ENCODE peak calls at places on chromosome 10, in ten cellular contexts. G is glutamatergic neuron; T is T-helper 9 cell; Z is lung; H is naive thymus-derived CD8-positive, alpha-beta T cell; Y is ELR; W is renal cortical epithelial cell; N is GM04503; V is stimulated activated CD8-positive, alpha-beta memory T cell treated with anti-CD3 and anti-CD28 coated beads, Interleukin-2, amount 100 ng/mL, for 48 hours; B is T-helper 22 cell. C is an unnamed sample.

GRCh38 chr10:131899695-131900349 is 986 bp upstream of the PPP2R2D start:
- DNase-seq in T (no peak), B (no peak), V (no peak), N (no peak), G (no peak), W (no peak), Z (no peak), Y (peak), H (no peak), C (no peak)

GRCh38 chr10:72719941-72720592 is 28.1 kb downstream of the MCU start:
- DNase-seq in Y (peak), T (no peak), G (no peak), V (no peak), B (no peak), N (no peak), W (peak), Z (no peak), H (no peak), C (no peak)

GRCh38 chr10:100006241-100006886 is 3.4 kb downstream of the DNMBP start:
- DNase-seq in B (no peak), Y (peak), W (peak), Z (no peak), T (no peak), H (no peak), N (peak), V (no peak), G (no peak), C (no peak)

GRCh38 chr10:85978566-85979358 is 387.8 kb downstream of the GRID1 start:
- DNase-seq in V (no peak), B (no peak), G (no peak), T (no peak), N (no peak), H (no peak), Z (peak), W (no peak), Y (no peak), C (no peak)

GRCh38 chr10:45408421-45409319 is 34.7 kb downstream of the ALOX5 start:
- DNase-seq in G (no peak), N (no peak), B (no peak), W (no peak), H (no peak), V (no peak), T (no peak), Y (no peak), Z (no peak), C (no peak)

GRCh38 chr10:24882047-24882698 is 70.2 kb downstream of the PRTFDC1 start:
- DNase-seq in B (peak), Y (no peak), T (peak), H (peak), Z (no peak), W (no peak), V (no peak), N (peak), G (no peak), C (no peak)

GRCh38 chr10:100631192-100631591 is 95.4 kb downstream of the HIF1AN start:
- DNase-seq in B (no peak), Y (no peak), H (no peak), T (no peak), N (no peak), W (no peak), Z (no peak), G (no peak), V (no peak), C (no peak)

GRCh38 chr10:95660283-95660682 is 3.8 kb upstream of the ALDH18A1 start:
- DNase-seq in Z (no peak), B (no peak), N (peak), G (no peak), H (no peak), V (no peak), W (peak), T (no peak), Y (peak), C (no peak)

GRCh38 chr10:82683989-82684388 is 809.0 kb downstream of the NRG3 start:
- DNase-seq in V (no peak), T (no peak), Z (no peak), N (no peak), H (no peak), W (no peak), B (no peak), Y (no peak), G (no peak), C (no peak)

GRCh38 chr10:7797582-7797981 is 9.6 kb downstream of the ATP5F1C start:
- DNase-seq in W (peak), Y (peak), Z (no peak), B (no peak), H (no peak), G (no peak), N (peak), V (no peak), T (no peak), C (no peak)

GRCh38 chr10:31129261-31129660 is 97.6 kb upstream of the ZNF438 start:
- DNase-seq in V (no peak), T (no peak), N (no peak), B (no peak), G (no peak), Y (peak), W (peak), Z (no peak), H (no peak), C (no peak)

GRCh38 chr10:122669045-122669444 is 30.6 kb downstream of the C10orf120 start:
- DNase-seq in W (no peak), H (no peak), V (no peak), T (no peak), G (no peak), N (no peak), Y (no peak), Z (no peak), B (no peak), C (no peak)

GRCh38 chr10:48523212-48523819 is 81.6 kb downstream of the ARHGAP22 start:
- DNase-seq in V (no peak), Z (peak), G (peak), W (peak), T (no peak), B (no peak), N (peak), H (no peak), Y (peak), C (no peak)

GRCh38 chr10:65194131-65194530 is 1672.9 kb downstream of the REEP3 start:
- DNase-seq in H (no peak), B (no peak), G (no peak), W (peak), V (no peak), T (no peak), N (no peak), Z (no peak), Y (no peak), C (no peak)

GRCh38 chr10:128468462-128468861 is 342.2 kb upstream of the MKI67 start:
- DNase-seq in G (no peak), W (no peak), Z (no peak), Y (no peak), N (no peak), H (no peak), V (no peak), T (no peak), B (no peak), C (no peak)

GRCh38 chr10:132836832-132837540 is 51.0 kb upstream of the NKX6-2 start:
- DNase-seq in W (no peak), Z (no peak), B (no peak), V (no peak), G (peak), Y (peak), N (no peak), T (peak), H (peak), C (no peak)

GRCh38 chr10:70541738-70542564 is 60.6 kb downstream of the PRF1 start:
- DNase-seq in Y (no peak), V (no peak), B (no peak), Z (no peak), N (no peak), W (no peak), T (no peak), H (no peak), G (no peak), C (no peak)

GRCh38 chr10:103921750-103922195 is 3.8 kb upstream of the STN1 start:
- DNase-seq in B (no peak), Z (no peak), H (peak), G (no peak), T (no peak), Y (peak), W (no peak), N (no peak), V (no peak), C (no peak)

GRCh38 chr10:57983226-57983870 is 284.3 kb downstream of the IPMK start:
- DNase-seq in N (no peak), G (no peak), Z (no peak), T (no peak), H (no peak), B (no peak), V (no peak), Y (peak), W (peak), C (no peak)

GRCh38 chr10:35306852-35307251 is 29.5 kb upstream of the CCNY start:
- DNase-seq in N (no peak), T (no peak), Z (peak), G (no peak), V (no peak), W (peak), B (no peak), H (no peak), Y (peak), C (no peak)

GRCh38 chr10:77082601-77083252 is 554.9 kb downstream of the KCNMA1 start:
- DNase-seq in N (no peak), V (no peak), H (no peak), Z (no peak), B (no peak), Y (no peak), T (no peak), W (no peak), G (no peak), C (no peak)

GRCh38 chr10:104617831-104618230 is 23.3 kb upstream of the SORCS3 start:
- DNase-seq in G (no peak), Y (peak), V (no peak), H (no peak), N (no peak), B (no peak), T (no peak), W (peak), Z (no peak), C (no peak)

GRCh38 chr10:106175760-106176377 is 988.6 kb downstream of the SORCS1 start:
- DNase-seq in B (no peak), G (no peak), T (no peak), Z (no peak), N (no peak), W (peak), H (no peak), Y (peak), V (no peak), C (no peak)

GRCh38 chr10:30188101-30188500 is 128.7 kb upstream of the JCAD start:
- DNase-seq in G (no peak), H (no peak), B (no peak), V (no peak), Z (no peak), T (no peak), Y (no peak), W (no peak), N (no peak), C (no peak)

GRCh38 chr10:118980135-118980865 is 49.2 kb upstream of the NANOS1 start:
- DNase-seq in N (no peak), W (no peak), G (no peak), H (no peak), Z (no peak), B (no peak), Y (no peak), V (no peak), T (no peak), C (no peak)

GRCh38 chr10:5692476-5693358 is 8.1 kb downstream of the TASOR2 start:
- DNase-seq in Y (no peak), T (peak), H (peak), G (peak), V (peak), Z (peak), W (peak), N (no peak), B (peak), C (peak)

GRCh38 chr10:19546224-19546623 is 270.0 kb upstream of the PLXDC2 start:
- DNase-seq in N (no peak), B (no peak), G (no peak), Y (no peak), T (no peak), H (no peak), V (no peak), W (no peak), Z (no peak), C (no peak)

GRCh38 chr10:1074748-1075358 is 18.7 kb downstream of the WDR37 start:
- DNase-seq in G (no peak), Y (peak), N (no peak), T (no peak), H (no peak), W (no peak), V (no peak), B (no peak), Z (peak), C (no peak)

GRCh38 chr10:68261132-68261856 is 29.4 kb upstream of the ATOH7 start:
- DNase-seq in N (no peak), Z (no peak), V (no peak), G (no peak), B (no peak), Y (no peak), H (no peak), W (peak), T (no peak), C (no peak)

GRCh38 chr10:68053553-68053952 is 21.5 kb downstream of the HERC4 start:
- DNase-seq in V (no peak), Y (no peak), W (no peak), G (no peak), Z (no peak), B (no peak), H (no peak), N (no peak), T (no peak), C (no peak)

GRCh38 chr10:75505293-75505692 is 73.9 kb downstream of the LRMDA start:
- DNase-seq in H (no peak), Z (no peak), Y (no peak), N (no peak), W (no peak), V (no peak), T (no peak), B (no peak), G (no peak), C (no peak)

GRCh38 chr10:8438603-8439002 is 384.1 kb downstream of the GATA3 start:
- DNase-seq in V (no peak), N (no peak), G (no peak), W (no peak), T (no peak), Y (no peak), Z (no peak), B (peak), H (peak), C (no peak)

GRCh38 chr10:52774600-52775106 is 2.1 kb upstream of the MBL2 start:
- DNase-seq in Z (no peak), H (no peak), B (no peak), W (no peak), V (no peak), T (no peak), G (no peak), N (no peak), Y (no peak), C (no peak)

GRCh38 chr10:133023216-133023843 is 64.4 kb upstream of the ADGRA1 start:
- DNase-seq in W (no peak), V (no peak), Y (no peak), H (no peak), T (no peak), Z (no peak), N (no peak), B (no peak), G (no peak), C (no peak)

GRCh38 chr10:75048669-75049098 is 62.8 kb upstream of the SAMD8 start:
- DNase-seq in W (peak), Y (no peak), B (no peak), V (no peak), H (no peak), T (no peak), Z (no peak), N (no peak), G (no peak), C (no peak)

C was measured in C1 segment of cervical spinal cord.